ENCODE peak calls at places on chromosomes 12 and 14, in ten cellular contexts. One of them, this sample, is unnamed.

GRCh38 chr14:75793806-75794205 is 132.8 kb downstream of the TTLL5 start:
- DNase-seq in bronchial epithelial cell: no peak
- DNase-seq in AG04450: no peak
- DNase-seq in HCT116: no peak
- DNase-seq in A549: peak
- DNase-seq in transverse colon: no peak
- DNase-seq in HFF-Myc: no peak
- DNase-seq in GM12865: peak
- DNase-seq in astrocyte of the spinal cord: peak
- DNase-seq in fibroblast of pulmonary artery: peak
- DNase-seq in this sample: peak

GRCh38 chr14:94677239-94677612 is 65.0 kb downstream of the SERPINA3 start:
- DNase-seq in bronchial epithelial cell: no peak
- DNase-seq in AG04450: no peak
- DNase-seq in HCT116: no peak
- DNase-seq in A549: no peak
- DNase-seq in transverse colon: no peak
- DNase-seq in HFF-Myc: no peak
- DNase-seq in GM12865: no peak
- DNase-seq in astrocyte of the spinal cord: no peak
- DNase-seq in fibroblast of pulmonary artery: no peak
- DNase-seq in this sample: no peak

GRCh38 chr14:55707365-55707804 is 127.4 kb downstream of the KTN1 start:
- DNase-seq in bronchial epithelial cell: peak
- DNase-seq in AG04450: no peak
- DNase-seq in HCT116: no peak
- DNase-seq in A549: peak
- DNase-seq in transverse colon: no peak
- DNase-seq in HFF-Myc: peak
- DNase-seq in GM12865: peak
- DNase-seq in astrocyte of the spinal cord: peak
- DNase-seq in fibroblast of pulmonary artery: peak
- DNase-seq in this sample: peak

GRCh38 chr12:85329913-85330312 is 49.9 kb downstream of the ALX1 start:
- DNase-seq in bronchial epithelial cell: no peak
- DNase-seq in AG04450: no peak
- DNase-seq in HCT116: no peak
- DNase-seq in A549: no peak
- DNase-seq in transverse colon: no peak
- DNase-seq in HFF-Myc: no peak
- DNase-seq in GM12865: no peak
- DNase-seq in astrocyte of the spinal cord: no peak
- DNase-seq in fibroblast of pulmonary artery: no peak
- DNase-seq in this sample: no peak

GRCh38 chr12:92574046-92574783 is 128.6 kb upstream of the PLEKHG7 start:
- DNase-seq in bronchial epithelial cell: peak
- DNase-seq in AG04450: no peak
- DNase-seq in HCT116: peak
- DNase-seq in A549: peak
- DNase-seq in transverse colon: no peak
- DNase-seq in HFF-Myc: no peak
- DNase-seq in GM12865: no peak
- DNase-seq in astrocyte of the spinal cord: peak
- DNase-seq in fibroblast of pulmonary artery: no peak
- DNase-seq in this sample: peak

GRCh38 chr12:54588110-54588831 is at the start of gene PPP1R1A:
- DNase-seq in bronchial epithelial cell: no peak
- DNase-seq in AG04450: no peak
- DNase-seq in HCT116: no peak
- DNase-seq in A549: no peak
- DNase-seq in transverse colon: peak
- DNase-seq in HFF-Myc: no peak
- DNase-seq in GM12865: no peak
- DNase-seq in astrocyte of the spinal cord: no peak
- DNase-seq in fibroblast of pulmonary artery: no peak
- DNase-seq in this sample: no peak

GRCh38 chr12:109625131-109625559 is 51.6 kb downstream of the MVK start:
- DNase-seq in bronchial epithelial cell: peak
- DNase-seq in AG04450: no peak
- DNase-seq in HCT116: peak
- DNase-seq in A549: peak
- DNase-seq in transverse colon: no peak
- DNase-seq in HFF-Myc: no peak
- DNase-seq in GM12865: no peak
- DNase-seq in astrocyte of the spinal cord: peak
- DNase-seq in fibroblast of pulmonary artery: peak
- DNase-seq in this sample: peak

GRCh38 chr12:93832126-93832525 is 155.0 kb downstream of the CRADD start:
- DNase-seq in bronchial epithelial cell: no peak
- DNase-seq in AG04450: no peak
- DNase-seq in HCT116: no peak
- DNase-seq in A549: no peak
- DNase-seq in transverse colon: no peak
- DNase-seq in HFF-Myc: no peak
- DNase-seq in GM12865: no peak
- DNase-seq in astrocyte of the spinal cord: no peak
- DNase-seq in fibroblast of pulmonary artery: no peak
- DNase-seq in this sample: no peak

DNA sequence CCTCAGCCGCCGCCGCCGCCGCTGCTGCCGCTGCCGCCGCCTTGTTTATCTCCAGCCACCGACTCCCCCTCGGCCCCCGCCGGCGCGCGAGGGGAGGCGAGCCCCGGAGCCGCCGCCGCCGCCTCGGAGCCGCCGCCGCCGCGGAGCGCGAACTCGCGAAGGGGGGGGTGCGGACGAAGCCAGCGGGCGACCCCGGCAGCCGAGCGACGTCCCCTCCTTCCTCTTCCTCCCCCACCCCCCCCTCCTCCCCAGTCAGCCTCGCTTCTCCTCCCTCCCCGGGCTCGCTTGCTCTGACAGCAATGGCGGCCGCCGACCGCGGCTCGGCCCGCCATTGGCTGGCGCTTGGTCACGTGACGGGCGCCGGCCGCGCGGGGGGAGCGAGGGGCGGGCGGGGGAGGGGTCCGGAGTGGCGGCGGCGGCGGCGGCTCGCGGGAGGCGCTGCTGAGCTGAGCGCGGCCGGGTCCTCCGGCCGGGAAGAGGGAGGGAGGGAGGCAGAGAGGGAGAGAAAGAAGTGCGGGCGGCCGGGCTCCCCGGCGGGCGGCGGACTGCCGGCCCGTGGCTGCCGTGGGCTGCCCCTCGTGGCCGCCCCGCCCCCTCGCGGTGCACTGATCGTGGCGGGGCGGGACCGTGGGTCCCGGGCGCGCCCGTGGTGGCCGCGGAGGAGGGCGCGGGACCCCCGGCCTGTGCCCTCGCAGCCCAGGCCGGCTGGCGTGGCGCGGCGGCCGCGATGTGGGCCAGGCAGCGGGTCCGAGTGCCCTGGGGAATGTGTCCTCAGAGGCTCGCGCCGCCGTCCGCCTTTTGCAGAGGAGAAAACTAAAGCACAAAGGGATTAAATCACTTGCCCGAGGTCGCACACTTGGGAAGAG is at the start of gene MED13L:
- DNase-seq in bronchial epithelial cell: no peak
- DNase-seq in AG04450: peak
- DNase-seq in HCT116: peak
- DNase-seq in A549: peak
- DNase-seq in transverse colon: peak
- DNase-seq in HFF-Myc: no peak
- DNase-seq in GM12865: peak
- DNase-seq in astrocyte of the spinal cord: peak
- DNase-seq in fibroblast of pulmonary artery: peak
- DNase-seq in this sample: peak
- TF ChIP-seq CTCF in bronchial epithelial cell: peak
- TF ChIP-seq CTCF in AG04450: no peak
- TF ChIP-seq CTCF in HCT116: no peak
- TF ChIP-seq CTCF in A549: peak
- TF ChIP-seq CTCF in transverse colon: peak
- TF ChIP-seq CTCF in HFF-Myc: no peak
- TF ChIP-seq CTCF in GM12865: peak
- TF ChIP-seq CTCF in astrocyte of the spinal cord: peak
- TF ChIP-seq CTCF in fibroblast of pulmonary artery: peak
- TF ChIP-seq CTCF in this sample: no peak

GRCh38 chr12:2692156-2692555 is 102.6 kb upstream of the FKBP4 start:
- DNase-seq in bronchial epithelial cell: no peak
- DNase-seq in AG04450: no peak
- DNase-seq in HCT116: no peak
- DNase-seq in A549: no peak
- DNase-seq in transverse colon: no peak
- DNase-seq in HFF-Myc: no peak
- DNase-seq in GM12865: no peak
- DNase-seq in astrocyte of the spinal cord: no peak
- DNase-seq in fibroblast of pulmonary artery: no peak
- DNase-seq in this sample: no peak
- H3K4me3 ChIP-seq in bronchial epithelial cell: no peak
- H3K4me3 ChIP-seq in AG04450: no peak
- H3K4me3 ChIP-seq in HCT116: peak
- H3K4me3 ChIP-seq in A549: peak
- H3K4me3 ChIP-seq in transverse colon: no peak
- H3K4me3 ChIP-seq in HFF-Myc: peak
- H3K4me3 ChIP-seq in GM12865: peak
- H3K4me3 ChIP-seq in astrocyte of the spinal cord: no peak
- H3K4me3 ChIP-seq in fibroblast of pulmonary artery: no peak
- H3K4me3 ChIP-seq in this sample: no peak

DNA sequence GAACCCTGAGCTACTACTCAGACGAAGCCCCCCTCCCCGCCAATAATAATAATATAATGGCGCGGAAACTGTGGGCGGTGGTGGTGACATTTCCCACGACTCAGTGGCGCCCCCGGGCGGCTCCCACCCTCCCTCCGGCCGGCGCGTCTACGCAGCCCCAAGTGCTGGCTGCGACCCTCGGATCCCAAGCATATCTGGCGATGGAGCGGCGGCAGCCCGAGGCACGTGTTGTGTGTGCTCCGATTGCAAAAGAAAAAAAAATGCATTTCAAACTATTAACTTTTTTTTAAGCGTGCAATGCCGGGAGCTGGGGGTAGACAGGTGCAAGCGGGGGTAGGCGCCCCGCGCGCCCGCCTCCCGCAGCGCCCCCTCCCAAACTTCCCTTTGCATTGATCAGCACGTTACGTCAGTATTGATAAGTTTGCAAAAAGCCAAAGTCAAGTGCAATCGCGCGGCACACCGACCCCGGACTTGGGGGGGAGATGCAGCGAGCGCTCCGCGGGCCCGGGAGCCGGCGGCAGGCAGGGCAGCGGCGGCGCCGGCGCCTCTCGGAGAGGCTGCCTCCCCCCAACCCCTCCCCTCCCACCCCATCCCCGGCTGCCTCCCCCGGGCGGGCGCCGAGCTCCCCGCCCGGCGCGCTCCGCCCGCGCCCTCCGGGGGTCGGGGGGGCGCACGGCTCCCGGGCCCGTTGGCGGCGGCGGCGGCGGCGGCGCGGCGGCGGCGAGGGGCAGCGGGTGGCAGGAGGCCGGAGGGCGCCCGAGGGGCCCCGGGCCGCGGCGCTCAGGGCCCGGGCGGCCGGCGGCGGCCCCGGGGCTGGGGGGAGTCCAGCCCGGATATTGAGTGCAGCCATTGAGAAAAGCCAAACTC is 113.1 kb upstream of the MYL2 start:
- DNase-seq in bronchial epithelial cell: no peak
- DNase-seq in AG04450: no peak
- DNase-seq in HCT116: no peak
- DNase-seq in A549: no peak
- DNase-seq in transverse colon: no peak
- DNase-seq in HFF-Myc: no peak
- DNase-seq in GM12865: no peak
- DNase-seq in astrocyte of the spinal cord: no peak
- DNase-seq in fibroblast of pulmonary artery: no peak
- DNase-seq in this sample: no peak
- TF ChIP-seq CTCF in bronchial epithelial cell: peak
- TF ChIP-seq CTCF in AG04450: no peak
- TF ChIP-seq CTCF in HCT116: no peak
- TF ChIP-seq CTCF in A549: peak
- TF ChIP-seq CTCF in transverse colon: no peak
- TF ChIP-seq CTCF in HFF-Myc: peak
- TF ChIP-seq CTCF in GM12865: peak
- TF ChIP-seq CTCF in astrocyte of the spinal cord: peak
- TF ChIP-seq CTCF in fibroblast of pulmonary artery: no peak
- TF ChIP-seq CTCF in this sample: no peak

GRCh38 chr14:22482782-22483553 is 106.1 kb downstream of the DAD1 start:
- DNase-seq in bronchial epithelial cell: no peak
- DNase-seq in AG04450: no peak
- DNase-seq in HCT116: no peak
- DNase-seq in A549: no peak
- DNase-seq in transverse colon: no peak
- DNase-seq in HFF-Myc: no peak
- DNase-seq in GM12865: peak
- DNase-seq in astrocyte of the spinal cord: no peak
- DNase-seq in fibroblast of pulmonary artery: no peak
- DNase-seq in this sample: no peak

GRCh38 chr14:22485178-22485577 is 103.8 kb downstream of the DAD1 start:
- DNase-seq in bronchial epithelial cell: no peak
- DNase-seq in AG04450: no peak
- DNase-seq in HCT116: no peak
- DNase-seq in A549: no peak
- DNase-seq in transverse colon: no peak
- DNase-seq in HFF-Myc: no peak
- DNase-seq in GM12865: peak
- DNase-seq in astrocyte of the spinal cord: peak
- DNase-seq in fibroblast of pulmonary artery: no peak
- DNase-seq in this sample: peak

GRCh38 chr14:22482085-22482694 is 106.8 kb downstream of the DAD1 start:
- DNase-seq in bronchial epithelial cell: no peak
- DNase-seq in AG04450: no peak
- DNase-seq in HCT116: no peak
- DNase-seq in A549: no peak
- DNase-seq in transverse colon: no peak
- DNase-seq in HFF-Myc: no peak
- DNase-seq in GM12865: peak
- DNase-seq in astrocyte of the spinal cord: no peak
- DNase-seq in fibroblast of pulmonary artery: no peak
- DNase-seq in this sample: no peak

GRCh38 chr14:22484638-22485037 is 104.4 kb downstream of the DAD1 start:
- DNase-seq in bronchial epithelial cell: no peak
- DNase-seq in AG04450: no peak
- DNase-seq in HCT116: no peak
- DNase-seq in A549: no peak
- DNase-seq in transverse colon: no peak
- DNase-seq in HFF-Myc: no peak
- DNase-seq in GM12865: no peak
- DNase-seq in astrocyte of the spinal cord: peak
- DNase-seq in fibroblast of pulmonary artery: peak
- DNase-seq in this sample: peak

DNA sequence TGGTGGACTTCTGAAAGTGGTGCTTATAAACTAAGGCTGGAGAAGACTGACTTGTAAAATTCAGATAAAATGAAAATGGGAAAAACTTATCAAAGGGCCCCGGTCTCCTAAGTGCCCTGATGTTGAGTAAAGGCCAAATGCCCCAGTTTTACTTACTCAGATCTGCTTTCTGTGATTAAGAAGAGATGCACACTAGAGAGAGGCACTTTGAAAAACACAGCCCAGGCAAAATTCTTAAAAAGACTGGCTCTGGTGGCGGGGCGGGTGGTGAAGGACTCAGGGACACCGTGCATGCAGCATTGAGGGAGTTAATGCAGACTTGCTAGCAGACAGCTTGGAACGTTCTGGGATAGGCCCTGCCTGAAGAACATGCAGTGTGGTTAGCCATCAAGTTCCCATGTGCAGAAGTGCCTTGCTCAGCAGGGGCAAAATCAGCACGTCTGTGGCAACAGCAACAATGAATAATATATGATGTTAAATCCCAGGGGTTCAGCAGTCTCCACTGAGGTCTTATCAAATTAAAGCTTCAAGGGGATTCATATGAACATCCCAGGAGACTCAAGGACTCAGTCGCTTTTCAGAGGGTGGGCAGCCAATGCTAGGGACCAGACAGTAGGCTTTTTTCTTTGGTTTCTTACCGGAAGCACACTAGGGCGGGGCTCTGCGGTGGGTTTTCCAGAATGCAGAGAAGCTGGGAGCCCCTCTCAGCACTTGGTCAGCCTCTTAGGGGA is 105.0 kb downstream of the DAD1 start:
- DNase-seq in bronchial epithelial cell: no peak
- DNase-seq in AG04450: no peak
- DNase-seq in HCT116: no peak
- DNase-seq in A549: no peak
- DNase-seq in transverse colon: no peak
- DNase-seq in HFF-Myc: no peak
- DNase-seq in GM12865: peak
- DNase-seq in astrocyte of the spinal cord: peak
- DNase-seq in fibroblast of pulmonary artery: no peak
- DNase-seq in this sample: no peak
- H3K4me3 ChIP-seq in bronchial epithelial cell: no peak
- H3K4me3 ChIP-seq in AG04450: no peak
- H3K4me3 ChIP-seq in HCT116: no peak
- H3K4me3 ChIP-seq in A549: no peak
- H3K4me3 ChIP-seq in transverse colon: no peak
- H3K4me3 ChIP-seq in HFF-Myc: no peak
- H3K4me3 ChIP-seq in GM12865: peak
- H3K4me3 ChIP-seq in astrocyte of the spinal cord: no peak
- H3K4me3 ChIP-seq in fibroblast of pulmonary artery: no peak
- H3K4me3 ChIP-seq in this sample: no peak